ENCODE peak calls at places on chromosomes 11 and 22, in five cellular contexts. F, D, N, A and I are unnamed samples.

GRCh38 chr11:15124528-15124927 is 9.8 kb downstream of the INSC start:
- DNase-seq in F (no peak), D (no peak), N (no peak), A (no peak), I (no peak)

GRCh38 chr11:70324354-70325115 is 54.0 kb downstream of the PPFIA1 start:
- DNase-seq in F (no peak), D (no peak), N (no peak), A (no peak), I (no peak)

GRCh38 chr11:132032555-132032954 is 662.1 kb downstream of the NTM start:
- DNase-seq in F (peak; percentile 28), D (no peak), N (peak; percentile 88), A (no peak), I (no peak)

GRCh38 chr11:73194034-73194507 is 24.0 kb upstream of the P2RY2 start:
- DNase-seq in F (no peak), D (peak; percentile 37), N (no peak), A (peak; percentile 5), I (no peak)

GRCh38 chr11:48063424-48063978 is 83.1 kb downstream of the PTPRJ start:
- DNase-seq in F (peak; percentile 96), D (no peak), N (peak; percentile 98), A (no peak), I (no peak)

GRCh38 chr11:118046051-118046963 is 30.6 kb upstream of the TMPRSS4 start:
- DNase-seq in F (no peak), D (no peak), N (no peak), A (no peak), I (no peak)

GRCh38 chr11:119361056-119361787 is 14.7 kb upstream of the MFRP start:
- DNase-seq in F (peak; percentile 46), D (peak; percentile 28), N (peak; percentile 78), A (no peak), I (no peak)

GRCh38 chr11:72704028-72704782 is 30.0 kb upstream of the PDE2A start:
- DNase-seq in F (no peak), D (no peak), N (no peak), A (no peak), I (no peak)

GRCh38 chr11:70899616-70900015 is 352.8 kb downstream of the SHANK2 start:
- DNase-seq in F (no peak), D (no peak), N (no peak), A (no peak), I (no peak)

GRCh38 chr22:44585559-44586121 is 87.6 kb upstream of the RTL6 start:
- DNase-seq in F (no peak), D (no peak), N (no peak), A (peak; percentile 38), I (no peak)

GRCh38 chr11:36249271-36249670 is 40.0 kb downstream of the COMMD9 start:
- DNase-seq in F (peak; percentile 58), D (no peak), N (peak; percentile 87), A (no peak), I (no peak)

GRCh38 chr22:38796262-38796957 is 2.5 kb upstream of the DNAL4 start:
- DNase-seq in F (no peak), D (no peak), N (peak; percentile 11), A (no peak), I (no peak)

GRCh38 chr11:113603277-113604059 is 102.6 kb downstream of the TMPRSS5 start:
- DNase-seq in F (no peak), D (no peak), N (no peak), A (no peak), I (no peak)

GRCh38 chr11:128865490-128865889 is 1.6 kb downstream of the KCNJ1 start:
- DNase-seq in F (no peak), D (no peak), N (peak; percentile 37), A (no peak), I (no peak)

GRCh38 chr11:35978173-35978572 is 34.3 kb downstream of the LDLRAD3 start:
- DNase-seq in F (no peak), D (no peak), N (no peak), A (no peak), I (no peak)

GRCh38 chr11:1356007-1356435 is 33.7 kb upstream of the BRSK2 start:
- DNase-seq in F (no peak), D (peak; percentile 4), N (no peak), A (no peak), I (no peak)

GRCh38 chr11:41058138-41058537 is 401.3 kb downstream of the LRRC4C start:
- DNase-seq in F (no peak), D (no peak), N (no peak), A (no peak), I (no peak)

GRCh38 chr11:44246726-44247125 is 63.2 kb downstream of the ALX4 start:
- DNase-seq in F (peak; percentile 59), D (no peak), N (peak; percentile 64), A (no peak), I (no peak)

GRCh38 chr22:45320326-45320976 is 10.7 kb downstream of the FAM118A start:
- DNase-seq in F (peak; percentile 74), D (no peak), N (no peak), A (no peak), I (no peak)

GRCh38 chr22:19942886-19943664 is 1.5 kb upstream of the TXNRD2 start:
- DNase-seq in F (peak; percentile 80), D (peak; percentile 30), N (peak; percentile 82), A (no peak), I (no peak)

GRCh38 chr11:117458275-117459120 is 130.8 kb downstream of the CEP164 start:
- DNase-seq in F (no peak), D (no peak), N (no peak), A (no peak), I (no peak)

GRCh38 chr11:97965849-97966646 is 1054.7 kb upstream of the CNTN5 start:
- DNase-seq in F (peak; percentile 73), D (no peak), N (peak; percentile 91), A (no peak), I (no peak)

GRCh38 chr11:61195016-61195695 is 8.2 kb upstream of the PGA3 start:
- DNase-seq in F (no peak), D (no peak), N (no peak), A (no peak), I (no peak)

GRCh38 chr11:26297179-26297970 is 34.6 kb upstream of the ANO3 start:
- DNase-seq in F (peak; percentile 66), D (no peak), N (peak; percentile 50), A (no peak), I (no peak)

GRCh38 chr11:66115638-66116410 is 45.8 kb downstream of the PACS1 start:
- DNase-seq in F (no peak), D (no peak), N (no peak), A (no peak), I (no peak)

GRCh38 chr11:8138526-8138925 is 30.3 kb downstream of the RIC3 start:
- DNase-seq in F (no peak), D (no peak), N (no peak), A (no peak), I (no peak)

GRCh38 chr11:63903884-63904283 is 13.1 kb downstream of the RCOR2 start:
- DNase-seq in F (no peak), D (no peak), N (no peak), A (no peak), I (no peak)

GRCh38 chr22:47316020-47316419 is 553.6 kb downstream of the TBC1D22A start:
- DNase-seq in F (no peak), D (no peak), N (no peak), A (no peak), I (no peak)

GRCh38 chr11:74185695-74186094 is 14.6 kb downstream of the PPME1 start:
- DNase-seq in F (no peak), D (no peak), N (peak; percentile 27), A (no peak), I (no peak)

GRCh38 chr22:44889233-44889878 is 120.4 kb downstream of the PHF21B start:
- DNase-seq in F (no peak), D (no peak), N (no peak), A (no peak), I (no peak)

GRCh38 chr22:20962491-20962945 is 4.5 kb upstream of the AIFM3 start:
- DNase-seq in F (no peak), D (peak; percentile 24), N (no peak), A (peak; percentile 26), I (no peak)

DNA sequence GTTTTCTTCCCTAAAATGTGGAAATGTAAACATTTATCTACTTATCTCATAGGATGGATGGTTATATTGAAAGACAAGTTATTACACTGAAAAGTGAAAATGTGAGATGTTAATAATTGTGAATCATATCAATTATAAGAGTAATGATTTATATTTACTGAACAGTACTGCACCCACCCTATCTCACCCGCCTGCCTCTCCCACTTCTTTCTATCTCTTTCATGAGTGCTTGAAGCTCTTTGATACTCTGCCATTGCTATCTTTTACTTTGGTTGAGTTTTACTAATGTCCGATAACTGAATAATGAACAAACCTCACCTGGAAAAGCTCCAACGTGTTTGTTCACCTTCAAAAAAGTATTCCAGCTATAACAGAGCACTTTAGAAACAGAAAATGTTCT is 263.0 kb upstream of the UBASH3B start:
- DNase-seq in F (no peak), D (no peak), N (no peak), A (no peak), I (no peak)
- TF ChIP-seq CTCF in F (no peak), D (no peak), N (no peak), A (no peak), I (no peak)

DNA sequence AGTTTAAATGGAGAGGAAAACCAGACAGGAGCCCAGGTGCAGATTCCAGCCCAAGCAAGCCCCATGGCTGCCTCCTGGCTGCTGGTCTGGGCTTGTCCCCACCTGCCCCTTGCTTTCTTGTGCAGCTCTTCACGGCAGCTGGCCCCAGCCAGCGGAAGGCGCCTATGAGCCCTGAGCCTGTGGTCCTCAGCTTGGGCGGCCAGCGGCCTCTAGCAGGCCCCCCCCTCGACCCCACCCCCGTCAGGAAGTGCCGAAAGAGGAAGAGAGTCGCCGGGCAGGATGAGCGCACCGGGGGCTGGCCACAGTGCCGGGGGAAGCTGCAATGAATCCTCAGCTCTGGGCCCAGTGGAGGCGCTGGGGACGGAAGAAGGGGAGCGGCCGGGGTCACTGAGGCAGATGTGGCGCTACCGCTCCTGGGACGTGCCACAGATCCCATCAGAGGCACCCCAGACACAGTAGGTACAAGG is 2.1 kb upstream of the DGKZ start:
- DNase-seq in F (no peak), D (peak; percentile 61), N (no peak), A (peak; percentile 80), I (no peak)
- TF ChIP-seq CTCF in F (no peak), D (no peak), N (no peak), A (no peak), I (no peak)

DNA sequence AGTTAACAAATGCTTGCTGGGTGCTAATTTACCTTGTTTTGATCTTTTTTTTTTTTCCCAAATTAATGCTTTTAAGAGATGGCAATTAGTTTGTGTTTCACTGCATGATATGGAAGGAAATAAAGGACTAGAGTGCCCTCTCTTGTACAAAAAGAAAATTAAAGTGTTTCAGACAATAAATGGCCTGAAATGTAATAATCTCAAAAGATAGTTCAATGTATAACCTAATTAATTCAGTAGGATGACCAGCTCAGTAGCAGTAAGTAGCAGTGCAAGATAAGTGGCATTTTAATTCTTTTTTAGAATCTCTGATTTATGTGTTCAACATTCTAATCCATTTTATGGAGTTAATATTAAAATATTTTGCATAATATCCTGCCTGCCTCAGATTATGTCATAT is 39.9 kb upstream of the MYO18B start:
- DNase-seq in F (no peak), D (no peak), N (no peak), A (no peak), I (no peak)
- TF ChIP-seq CTCF in F (peak; percentile 23), D (no peak), N (peak; percentile 49), A (peak; percentile 31), I (peak; percentile 67)

GRCh38 chr11:17597770-17598169 is 50.7 kb downstream of the OTOG start:
- DNase-seq in F (no peak), D (no peak), N (no peak), A (no peak), I (peak; percentile 16)
- TF ChIP-seq CTCF in F (no peak), D (no peak), N (no peak), A (no peak), I (no peak)